ENCODE peak calls at places on chromosome 21, in six cellular contexts. One of them, this sample, is unnamed. For H3K9me2, the result is how much of the 10 kb centered on the place peaks cover.

GRCh38 chr21:41774467-41775151 is 7.8 kb upstream of the RIPK4 start:
- DNase-seq in hepatocyte: no peak
- DNase-seq in GM23338: no peak
- DNase-seq in MM.1S: no peak
- DNase-seq in SK-N-SH: no peak
- DNase-seq in PC-3: no peak
- DNase-seq in this sample: no peak

GRCh38 chr21:9738527-9738926 is 782.9 kb upstream of the TPTE start:
- DNase-seq in PC-3: no peak
- DNase-seq in MM.1S: no peak
- DNase-seq in SK-N-SH: no peak
- DNase-seq in hepatocyte: no peak
- DNase-seq in GM23338: no peak
- DNase-seq in this sample: no peak

GRCh38 chr21:14243877-14244276 is 27.9 kb downstream of the RBM11 start:
- DNase-seq in hepatocyte: peak
- DNase-seq in MM.1S: no peak
- DNase-seq in GM23338: no peak
- DNase-seq in PC-3: no peak
- DNase-seq in SK-N-SH: no peak
- DNase-seq in this sample: no peak

GRCh38 chr21:44533121-44533890 is 6.7 kb downstream of the KRTAP10-1 start:
- DNase-seq in hepatocyte: no peak
- DNase-seq in SK-N-SH: no peak
- DNase-seq in MM.1S: no peak
- DNase-seq in GM23338: no peak
- DNase-seq in PC-3: no peak
- DNase-seq in this sample: no peak

GRCh38 chr21:42471716-42472330 is 24.2 kb downstream of the RSPH1 start:
- DNase-seq in GM23338: no peak
- DNase-seq in hepatocyte: no peak
- DNase-seq in MM.1S: no peak
- DNase-seq in SK-N-SH: no peak
- DNase-seq in PC-3: no peak
- DNase-seq in this sample: peak

GRCh38 chr21:30186242-30186641 is 19.6 kb upstream of the CLDN17 start:
- DNase-seq in hepatocyte: no peak
- DNase-seq in MM.1S: no peak
- DNase-seq in GM23338: no peak
- DNase-seq in PC-3: no peak
- DNase-seq in SK-N-SH: no peak
- DNase-seq in this sample: no peak

GRCh38 chr21:43343095-43343991 is 83.6 kb downstream of the SIK1 start:
- DNase-seq in MM.1S: no peak
- DNase-seq in SK-N-SH: no peak
- DNase-seq in GM23338: no peak
- DNase-seq in hepatocyte: peak
- DNase-seq in PC-3: peak
- DNase-seq in this sample: no peak

GRCh38 chr21:21045538-21045937 is 47.3 kb downstream of the NCAM2 start:
- DNase-seq in PC-3: no peak
- DNase-seq in MM.1S: no peak
- DNase-seq in GM23338: no peak
- DNase-seq in SK-N-SH: no peak
- DNase-seq in hepatocyte: no peak
- DNase-seq in this sample: no peak

GRCh38 chr21:44299085-44299457 is 782 bp upstream of the PFKL start:
- DNase-seq in MM.1S: peak
- DNase-seq in GM23338: no peak
- DNase-seq in hepatocyte: no peak
- DNase-seq in PC-3: peak
- DNase-seq in SK-N-SH: no peak
- DNase-seq in this sample: peak

GRCh38 chr21:38840456-38841129 is 34.9 kb downstream of the ETS2 start:
- DNase-seq in MM.1S: no peak
- DNase-seq in PC-3: no peak
- DNase-seq in SK-N-SH: no peak
- DNase-seq in hepatocyte: no peak
- DNase-seq in GM23338: no peak
- DNase-seq in this sample: no peak

GRCh38 chr21:15080504-15080903 is 15.7 kb upstream of the NRIP1 start:
- DNase-seq in SK-N-SH: peak
- DNase-seq in PC-3: no peak
- DNase-seq in hepatocyte: no peak
- DNase-seq in GM23338: no peak
- DNase-seq in MM.1S: no peak
- DNase-seq in this sample: no peak

GRCh38 chr21:36661511-36662309 is 37.2 kb upstream of the SIM2 start:
- DNase-seq in SK-N-SH: peak
- DNase-seq in hepatocyte: peak
- DNase-seq in PC-3: peak
- DNase-seq in GM23338: peak
- DNase-seq in MM.1S: no peak
- DNase-seq in this sample: no peak

GRCh38 chr21:25660233-25660632 is 21.2 kb downstream of the JAM2 start:
- DNase-seq in PC-3: no peak
- DNase-seq in GM23338: no peak
- DNase-seq in hepatocyte: no peak
- DNase-seq in SK-N-SH: no peak
- DNase-seq in MM.1S: no peak
- DNase-seq in this sample: no peak

GRCh38 chr21:27802816-27803475 is 836.1 kb upstream of the ADAMTS5 start:
- DNase-seq in GM23338: peak
- DNase-seq in hepatocyte: peak
- DNase-seq in MM.1S: peak
- DNase-seq in PC-3: peak
- DNase-seq in SK-N-SH: peak
- DNase-seq in this sample: peak

GRCh38 chr21:42688841-42689371 is 35.5 kb downstream of the PDE9A start:
- DNase-seq in GM23338: no peak
- DNase-seq in SK-N-SH: peak
- DNase-seq in hepatocyte: no peak
- DNase-seq in MM.1S: no peak
- DNase-seq in PC-3: no peak
- DNase-seq in this sample: no peak

GRCh38 chr21:44428281-44428942 is 26.9 kb upstream of the LRRC3 start:
- DNase-seq in GM23338: peak
- DNase-seq in SK-N-SH: peak
- DNase-seq in MM.1S: peak
- DNase-seq in PC-3: peak
- DNase-seq in hepatocyte: no peak
- DNase-seq in this sample: peak

GRCh38 chr21:37914211-37914900 is 1.9 kb downstream of the KCNJ6 start:
- DNase-seq in SK-N-SH: peak
- DNase-seq in MM.1S: peak
- DNase-seq in hepatocyte: peak
- DNase-seq in PC-3: peak
- DNase-seq in GM23338: peak
- DNase-seq in this sample: no peak

GRCh38 chr21:42299324-42300044 is 15.7 kb downstream of the TFF3 start:
- DNase-seq in hepatocyte: no peak
- DNase-seq in SK-N-SH: no peak
- DNase-seq in MM.1S: no peak
- DNase-seq in GM23338: no peak
- DNase-seq in PC-3: no peak
- DNase-seq in this sample: no peak

GRCh38 chr21:39392296-39392695 is 43.4 kb upstream of the HMGN1 start:
- DNase-seq in SK-N-SH: no peak
- DNase-seq in GM23338: no peak
- DNase-seq in PC-3: no peak
- DNase-seq in MM.1S: no peak
- DNase-seq in hepatocyte: no peak
- DNase-seq in this sample: no peak

GRCh38 chr21:41781047-41781405 is 14.2 kb upstream of the RIPK4 start:
- DNase-seq in MM.1S: no peak
- DNase-seq in hepatocyte: no peak
- DNase-seq in GM23338: no peak
- DNase-seq in PC-3: no peak
- DNase-seq in SK-N-SH: no peak
- DNase-seq in this sample: no peak

GRCh38 chr21:26409735-26410134 is 163.4 kb downstream of the CYYR1 start:
- DNase-seq in PC-3: no peak
- DNase-seq in SK-N-SH: peak
- DNase-seq in GM23338: no peak
- DNase-seq in hepatocyte: no peak
- DNase-seq in MM.1S: no peak
- DNase-seq in this sample: no peak

GRCh38 chr21:37711294-37711844 is 204.9 kb downstream of the KCNJ6 start:
- DNase-seq in MM.1S: no peak
- DNase-seq in SK-N-SH: peak
- DNase-seq in GM23338: no peak
- DNase-seq in PC-3: no peak
- DNase-seq in hepatocyte: no peak
- DNase-seq in this sample: no peak

GRCh38 chr21:37631319-37632117 is 264.9 kb downstream of the DYRK1A start:
- DNase-seq in SK-N-SH: no peak
- DNase-seq in GM23338: peak
- DNase-seq in hepatocyte: peak
- DNase-seq in PC-3: peak
- DNase-seq in MM.1S: peak
- DNase-seq in this sample: no peak

GRCh38 chr21:35648512-35648911 is 411.8 kb downstream of the SETD4 start:
- DNase-seq in PC-3: peak
- DNase-seq in GM23338: no peak
- DNase-seq in hepatocyte: no peak
- DNase-seq in MM.1S: peak
- DNase-seq in SK-N-SH: no peak
- DNase-seq in this sample: no peak

GRCh38 chr21:29753216-29753615 is 186.6 kb downstream of the GRIK1 start:
- DNase-seq in PC-3: no peak
- DNase-seq in SK-N-SH: no peak
- DNase-seq in MM.1S: no peak
- DNase-seq in GM23338: no peak
- DNase-seq in hepatocyte: no peak
- DNase-seq in this sample: no peak

DNA sequence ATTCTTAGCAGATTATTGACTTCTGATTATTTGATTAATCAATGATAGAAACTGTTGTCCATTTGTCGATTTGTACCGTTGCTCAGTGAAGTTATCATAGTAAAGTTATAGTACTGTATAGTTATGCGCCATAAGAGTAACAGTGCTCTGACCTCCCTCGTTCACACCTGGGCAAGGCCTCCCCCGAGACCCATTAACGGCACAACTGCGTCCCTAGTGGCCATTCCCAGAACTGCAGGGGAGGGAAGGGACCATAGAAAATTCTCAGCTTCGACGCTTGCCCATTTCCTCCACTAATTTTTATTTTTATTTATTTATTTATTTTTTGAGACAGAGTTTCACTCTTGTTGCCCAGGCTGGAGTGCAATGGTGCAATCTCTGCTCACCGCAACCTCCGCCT is 334.4 kb downstream of the DSCAM start:
- DNase-seq in hepatocyte: no peak
- DNase-seq in MM.1S: peak
- DNase-seq in GM23338: peak
- DNase-seq in SK-N-SH: peak
- DNase-seq in PC-3: peak
- DNase-seq in this sample: peak
- TF ChIP-seq CTCF in hepatocyte: peak
- TF ChIP-seq CTCF in MM.1S: peak
- TF ChIP-seq CTCF in GM23338: peak
- TF ChIP-seq CTCF in SK-N-SH: peak
- TF ChIP-seq CTCF in PC-3: peak
- TF ChIP-seq CTCF in this sample: peak

DNA sequence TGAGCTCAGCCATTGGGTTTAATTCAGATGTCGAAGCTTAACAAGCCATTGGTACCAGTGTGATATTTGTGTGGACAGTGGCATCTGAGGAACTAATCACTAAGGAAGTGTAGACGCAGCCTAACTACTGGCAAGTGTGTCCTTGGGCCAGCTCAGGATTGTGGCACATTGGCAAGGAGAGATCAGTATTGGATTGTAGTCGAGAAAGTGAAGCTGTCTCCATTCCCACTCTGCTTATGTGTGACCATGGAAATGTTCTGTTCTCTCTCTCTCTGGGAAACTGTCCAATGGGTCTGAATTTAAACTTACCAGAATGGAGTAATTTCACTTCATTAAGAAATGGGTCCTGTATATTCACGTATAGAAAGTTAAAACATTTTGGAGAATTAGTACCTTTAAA is 112.2 kb downstream of the ITSN1 start:
- DNase-seq in hepatocyte: no peak
- DNase-seq in SK-N-SH: no peak
- DNase-seq in MM.1S: no peak
- DNase-seq in GM23338: no peak
- DNase-seq in PC-3: no peak
- DNase-seq in this sample: no peak
- H3K9me2 ChIP-seq in hepatocyte: under half
- H3K9me2 ChIP-seq in SK-N-SH: under half
- H3K9me2 ChIP-seq in MM.1S: under half
- H3K9me2 ChIP-seq in GM23338: under half
- H3K9me2 ChIP-seq in PC-3: under half
- H3K9me2 ChIP-seq in this sample: under half

DNA sequence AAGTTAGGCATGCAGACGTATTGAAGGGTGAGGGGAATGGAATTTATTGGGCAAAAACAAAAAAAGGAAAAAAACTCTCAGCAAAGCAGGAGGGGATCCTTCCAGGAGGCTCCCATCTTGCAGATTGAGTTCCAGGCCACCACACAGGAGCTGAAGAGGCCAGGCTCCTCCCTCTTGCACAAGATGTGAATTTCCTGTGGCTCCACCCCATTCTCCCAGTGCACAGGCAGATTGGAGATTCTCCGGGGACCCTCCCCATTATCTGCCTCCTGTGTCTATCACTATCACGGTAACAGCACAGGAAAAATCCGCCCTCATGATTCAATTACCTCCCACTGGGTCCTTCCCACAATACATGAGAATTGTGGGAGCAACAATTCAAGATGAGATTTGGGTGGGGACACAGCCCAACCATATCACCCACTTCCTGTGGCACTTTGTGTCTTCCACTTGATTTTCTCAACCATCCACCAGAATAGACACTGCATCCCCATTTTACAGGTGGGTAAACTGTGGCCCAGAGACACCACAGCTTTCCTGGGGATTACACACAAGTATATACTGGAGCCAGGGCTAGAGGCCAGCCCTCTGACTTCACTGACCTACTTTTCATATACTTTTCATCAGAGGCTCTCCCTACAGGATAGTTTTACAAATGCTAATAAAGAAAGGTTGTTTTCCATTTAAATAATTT is 18.9 kb upstream of the COL6A1 start:
- DNase-seq in hepatocyte: no peak
- DNase-seq in SK-N-SH: no peak
- DNase-seq in GM23338: no peak
- DNase-seq in MM.1S: no peak
- DNase-seq in PC-3: no peak
- DNase-seq in this sample: no peak
- TF ChIP-seq EZH2phosphoT487 in hepatocyte: no peak
- TF ChIP-seq EZH2phosphoT487 in SK-N-SH: no peak
- TF ChIP-seq EZH2phosphoT487 in GM23338: no peak
- TF ChIP-seq EZH2phosphoT487 in MM.1S: no peak
- TF ChIP-seq EZH2phosphoT487 in PC-3: no peak
- TF ChIP-seq EZH2phosphoT487 in this sample: no peak

GRCh38 chr21:34630536-34631143 is 15.7 kb upstream of the RCAN1 start:
- DNase-seq in GM23338: peak
- DNase-seq in PC-3: peak
- DNase-seq in hepatocyte: peak
- DNase-seq in MM.1S: peak
- DNase-seq in SK-N-SH: peak
- DNase-seq in this sample: peak
- TF ChIP-seq CTCF in GM23338: peak
- TF ChIP-seq CTCF in PC-3: peak
- TF ChIP-seq CTCF in hepatocyte: peak
- TF ChIP-seq CTCF in MM.1S: peak
- TF ChIP-seq CTCF in SK-N-SH: peak
- TF ChIP-seq CTCF in this sample: peak